ENCODE peak calls at places on chromosomes 16 and 17, in four cellular contexts. F is endodermal cell, X is tibial nerve, O is lung. Y is an unnamed sample. For H3K4me1, the result is how much of the 10 kb centered on the place peaks cover.

GRCh38 chr17:66507982-66508760 is 205.8 kb downstream of the PRKCA start:
- DNase-seq in F (no peak), X (no peak), O (no peak), Y (no peak)

GRCh38 chr17:31397256-31397939 is 5.9 kb downstream of the RAB11FIP4 start:
- DNase-seq in F (peak), X (no peak), O (no peak), Y (no peak)

GRCh38 chr16:19901164-19901563 is 16.5 kb upstream of the GPRC5B start:
- DNase-seq in F (no peak), X (no peak), O (no peak), Y (no peak)

GRCh38 chr17:50207792-50208567 is 6.5 kb upstream of the COL1A1 start:
- DNase-seq in F (peak), X (peak), O (no peak), Y (no peak)

GRCh38 chr16:47925811-47926460 is 229.9 kb downstream of the ABCC12 start:
- DNase-seq in F (no peak), X (no peak), O (no peak), Y (no peak)

GRCh38 chr16:49468611-49469322 is 95.2 kb downstream of the C16orf78 start:
- DNase-seq in F (peak), X (no peak), O (peak), Y (no peak)

GRCh38 chr17:57051886-57052342 is 33.1 kb upstream of the AKAP1 start:
- DNase-seq in F (no peak), X (no peak), O (no peak), Y (no peak)

GRCh38 chr16:72865258-72865657 is 182.7 kb downstream of the ZFHX3 start:
- DNase-seq in F (no peak), X (no peak), O (no peak), Y (no peak)

GRCh38 chr17:81267390-81268067 is 27.6 kb downstream of the SLC38A10 start:
- DNase-seq in F (no peak), X (no peak), O (no peak), Y (no peak)

GRCh38 chr17:68800731-68801130 is 154.5 kb downstream of the ABCA8 start:
- DNase-seq in F (no peak), X (no peak), O (no peak), Y (no peak)

GRCh38 chr16:4696905-4697866 is 3.8 kb downstream of the NUDT16L1 start:
- DNase-seq in F (peak), X (no peak), O (no peak), Y (no peak)

GRCh38 chr16:64180136-64180900 is 941.5 kb downstream of the CDH11 start:
- DNase-seq in F (no peak), X (no peak), O (no peak), Y (no peak)

GRCh38 chr17:37701424-37702020 is 43.3 kb downstream of the HNF1B start:
- DNase-seq in F (peak), X (no peak), O (peak), Y (no peak)

GRCh38 chr16:12891836-12892235 is 9.6 kb upstream of the SHISA9 start:
- DNase-seq in F (no peak), X (no peak), O (no peak), Y (no peak)

GRCh38 chr17:68341482-68341881 is 50.2 kb downstream of the ARSG start:
- DNase-seq in F (no peak), X (no peak), O (no peak), Y (no peak)

GRCh38 chr16:142405-142804 is 3.9 kb upstream of the NPRL3 start:
- DNase-seq in F (no peak), X (no peak), O (no peak), Y (no peak)

GRCh38 chr17:35010093-35010492 is 29.8 kb downstream of the LIG3 start:
- DNase-seq in F (no peak), X (no peak), O (no peak), Y (no peak)

GRCh38 chr16:30357715-30358576 is 2.8 kb upstream of the CD2BP2 start:
- DNase-seq in F (no peak), X (no peak), O (no peak), Y (no peak)

GRCh38 chr17:42485680-42486079 is 27.0 kb downstream of the ATP6V0A1 start:
- DNase-seq in F (no peak), X (no peak), O (no peak), Y (no peak)

GRCh38 chr17:17110520-17110919 is 68.3 kb downstream of the MPRIP start:
- DNase-seq in F (no peak), X (no peak), O (no peak), Y (no peak)

GRCh38 chr17:57434361-57434760 is 178.0 kb downstream of the MSI2 start:
- DNase-seq in F (no peak), X (no peak), O (no peak), Y (no peak)

GRCh38 chr16:48053346-48053745 is 102.4 kb downstream of the ABCC12 start:
- DNase-seq in F (peak), X (no peak), O (peak), Y (no peak)

GRCh38 chr17:62681939-62682381 is 54.5 kb downstream of the MRC2 start:
- DNase-seq in F (no peak), X (no peak), O (no peak), Y (no peak)

GRCh38 chr16:81424761-81425160 is 19.8 kb upstream of the CMIP start:
- DNase-seq in F (no peak), X (no peak), O (no peak), Y (no peak)

GRCh38 chr17:82332669-82333278 is 792 bp downstream of the SECTM1 start:
- DNase-seq in F (no peak), X (no peak), O (peak), Y (no peak)

GRCh38 chr17:55768946-55769624 is 18.2 kb downstream of the PCTP start:
- DNase-seq in F (no peak), X (no peak), O (no peak), Y (no peak)

GRCh38 chr16:8623634-8624033 is 2.1 kb downstream of the METTL22 start:
- DNase-seq in F (no peak), X (no peak), O (no peak), Y (no peak)

GRCh38 chr17:75130632-75131277 is 787 bp downstream of the NT5C start:
- DNase-seq in F (peak), X (no peak), O (peak), Y (no peak)

GRCh38 chr17:7857724-7858486 is at the start of gene CYB5D1:
- DNase-seq in F (peak), X (peak), O (peak), Y (peak)

GRCh38 chr17:36092228-36092627 is 2.3 kb upstream of the CCL3 start:
- DNase-seq in F (no peak), X (no peak), O (no peak), Y (no peak)

GRCh38 chr16:70563571-70563970 is 40.0 kb downstream of the SF3B3 start:
- DNase-seq in F (no peak), X (no peak), O (no peak), Y (no peak)

GRCh38 chr16:51953541-51953940 is 593.4 kb downstream of the TOX3 start:
- DNase-seq in F (no peak), X (no peak), O (no peak), Y (no peak)

GRCh38 chr16:51950118-51950517 is 596.8 kb downstream of the TOX3 start:
- DNase-seq in F (no peak), X (no peak), O (no peak), Y (no peak)

GRCh38 chr16:51951668-51952298 is 595.2 kb downstream of the TOX3 start:
- DNase-seq in F (peak), X (no peak), O (no peak), Y (no peak)

GRCh38 chr16:51952500-51952899 is 594.4 kb downstream of the TOX3 start:
- DNase-seq in F (no peak), X (no peak), O (no peak), Y (no peak)

DNA sequence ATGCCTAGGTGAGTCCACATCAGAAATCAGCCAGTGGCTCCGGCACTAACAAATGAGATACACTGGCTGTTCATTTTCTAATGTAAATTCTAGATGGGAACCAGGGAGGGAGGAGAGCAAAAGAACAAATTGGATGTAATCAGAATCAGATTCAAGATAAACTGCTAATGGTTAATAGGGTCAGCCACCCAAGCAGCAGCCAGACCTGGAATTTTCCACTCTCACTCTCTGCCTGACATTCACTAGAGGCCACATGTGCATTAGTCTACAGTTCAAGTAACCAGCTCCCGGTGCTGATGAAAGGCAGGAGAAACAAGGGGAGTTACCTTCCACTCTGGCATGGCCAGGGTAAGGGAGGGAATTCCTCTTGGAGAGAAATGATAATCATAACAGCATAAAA is 597.7 kb downstream of the TOX3 start:
- DNase-seq in F (no peak), X (no peak), O (no peak), Y (no peak)
- H3K4me1 ChIP-seq in F (under half), X (under half), O (under half), Y (under half)

GRCh38 chr16:25030420-25031131 is 15.4 kb upstream of the ARHGAP17 start:
- DNase-seq in F (no peak), X (no peak), O (no peak), Y (no peak)
- H3K4me3 ChIP-seq in F (no peak), X (no peak), O (no peak), Y (peak)

GRCh38 chr17:53538129-53538617 is 284.6 kb upstream of the KIF2B start:
- DNase-seq in F (no peak), X (no peak), O (no peak), Y (no peak)
- H3K4me1 ChIP-seq in F (under half), X (under half), O (under half), Y (under half)

GRCh38 chr17:30165960-30166359 is 49.3 kb downstream of the NSRP1 start:
- DNase-seq in F (no peak), X (no peak), O (no peak), Y (no peak)
- H3K4me3 ChIP-seq in F (no peak), X (no peak), O (no peak), Y (no peak)

GRCh38 chr17:5640726-5641125 is 56.4 kb upstream of the NLRP1 start:
- DNase-seq in F (no peak), X (no peak), O (no peak), Y (no peak)

GRCh38 chr17:5642752-5643151 is 58.4 kb upstream of the NLRP1 start:
- DNase-seq in F (no peak), X (no peak), O (no peak), Y (no peak)

GRCh38 chr17:5638596-5638995 is 54.3 kb upstream of the NLRP1 start:
- DNase-seq in F (no peak), X (no peak), O (no peak), Y (no peak)

DNA sequence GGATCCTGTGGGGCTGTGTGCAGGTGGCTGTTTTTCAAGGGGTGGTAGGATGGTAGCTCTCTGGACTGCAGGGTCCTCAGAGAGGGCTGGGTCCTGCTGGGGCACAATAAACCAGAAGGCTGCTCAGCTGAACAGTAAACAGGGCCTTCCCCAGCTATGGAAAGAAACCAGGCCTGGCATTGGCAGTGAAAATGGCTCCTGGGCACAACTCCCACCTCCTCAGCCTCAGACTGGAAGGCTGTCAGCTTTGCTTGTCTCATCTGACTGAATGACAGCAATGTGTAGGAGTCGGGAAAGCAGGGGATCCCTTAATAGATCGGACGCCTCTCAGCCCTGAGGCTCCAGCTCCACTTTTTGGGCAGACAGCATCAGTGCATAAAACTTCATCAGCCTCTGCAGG is 59.8 kb upstream of the NLRP1 start:
- DNase-seq in F (no peak), X (no peak), O (no peak), Y (no peak)
- H3K4me1 ChIP-seq in F (under half), X (under half), O (under half), Y (under half)

DNA sequence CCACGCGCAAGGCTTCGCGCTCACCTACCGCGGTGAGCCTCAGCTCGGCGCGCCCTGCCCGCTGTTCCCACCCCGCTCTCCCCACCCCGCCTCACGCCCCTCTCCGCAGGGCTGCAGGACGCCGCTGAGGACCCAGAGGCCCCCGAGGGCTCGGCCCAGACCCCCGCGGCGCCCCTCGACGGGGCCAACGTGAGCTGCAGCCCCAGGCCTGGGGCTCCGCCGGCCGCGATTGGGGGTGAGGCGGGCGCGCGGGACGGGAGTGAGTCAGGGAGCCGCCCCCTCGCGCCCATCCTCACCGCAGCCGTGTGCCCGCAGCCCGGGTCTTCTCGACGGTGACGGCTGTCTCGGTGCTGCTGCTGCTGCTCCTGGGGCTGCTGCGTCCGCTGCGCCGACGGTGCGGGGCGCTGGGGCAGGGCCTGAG is 1.9 kb upstream of the PAQR4 start:
- DNase-seq in F (no peak), X (no peak), O (no peak), Y (no peak)
- H3K4me3 ChIP-seq in F (no peak), X (no peak), O (no peak), Y (no peak)

DNA sequence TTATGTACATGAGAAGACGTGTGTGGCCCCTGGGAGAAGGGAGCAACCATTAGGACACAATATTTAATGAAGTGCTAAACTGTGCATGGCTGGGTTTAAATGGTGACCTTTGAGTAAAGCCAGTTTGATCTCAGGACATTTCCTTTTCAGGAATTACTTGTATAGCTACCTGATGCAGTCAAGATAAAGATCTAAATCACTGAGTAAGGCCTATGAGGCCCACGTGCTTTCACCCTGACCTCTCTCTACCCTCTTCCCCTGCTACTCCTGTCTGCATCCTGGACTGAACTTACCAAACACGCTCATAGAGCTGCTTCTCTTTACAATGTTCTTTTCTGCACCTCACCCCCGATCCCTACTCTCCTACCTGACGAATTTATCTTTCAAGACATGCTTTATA is 98.9 kb downstream of the GRIN2A start:
- DNase-seq in F (no peak), X (no peak), O (no peak), Y (no peak)
- H3K4me1 ChIP-seq in F (under half), X (under half), O (under half), Y (under half)

GRCh38 chr17:78130439-78131101 is at the start of gene TMC8:
- DNase-seq in F (peak), X (no peak), O (peak), Y (peak)
- H3K4me3 ChIP-seq in F (no peak), X (no peak), O (peak), Y (peak)

Y was measured in effector memory CD4-positive, alpha-beta T cell.